ENCODE peak calls at places on chromosomes 7 and 10, in eight cellular contexts. D is IMR-90; N is fibroblast of lung; Z is heart right ventricle; K is esophagus squamous epithelium; Q is CD8-positive, alpha-beta memory T cell; G is neural progenitor cell; F is tibial artery. B is an unnamed sample.

GRCh38 chr7:45198986-45199385 is 41.4 kb downstream of the RAMP3 start:
- DNase-seq in D (no peak), N (no peak), Z (no peak), K (no peak), Q (no peak), G (no peak), F (no peak), B (no peak)

GRCh38 chr10:89249066-89249465 is 2.5 kb downstream of the LIPA start:
- DNase-seq in D (no peak), N (no peak), Z (no peak), K (no peak), Q (no peak), G (no peak), F (no peak), B (no peak)

GRCh38 chr10:104472957-104473745 is 119.5 kb downstream of the CFAP58 start:
- DNase-seq in D (peak; percentile 4), N (peak; percentile 9), Z (no peak), K (no peak), Q (no peak), G (no peak), F (no peak), B (no peak)

GRCh38 chr7:42714361-42714760 is 197.5 kb downstream of the C7orf25 start:
- DNase-seq in D (no peak), N (no peak), Z (no peak), K (no peak), Q (no peak), G (no peak), F (no peak), B (no peak)

GRCh38 chr7:159103382-159104187 is 41.1 kb downstream of the VIPR2 start:
- DNase-seq in D (no peak), N (no peak), Z (no peak), K (no peak), Q (peak; percentile 12), G (no peak), F (peak; percentile 42), B (no peak)

GRCh38 chr10:44576715-44577191 is 191.9 kb upstream of the CXCL12 start:
- DNase-seq in D (peak; percentile 79), N (no peak), Z (peak; percentile 16), K (no peak), Q (no peak), G (no peak), F (no peak), B (no peak)

GRCh38 chr10:110524179-110524863 is 26.6 kb downstream of the DUSP5 start:
- DNase-seq in D (no peak), N (no peak), Z (no peak), K (no peak), Q (no peak), G (no peak), F (no peak), B (no peak)

GRCh38 chr10:133212853-133213494 is 17.0 kb upstream of the UTF1 start:
- DNase-seq in D (no peak), N (no peak), Z (no peak), K (no peak), Q (no peak), G (no peak), F (no peak), B (no peak)

GRCh38 chr7:25929448-25929847 is 222.6 kb upstream of the NFE2L3 start:
- DNase-seq in D (no peak), N (no peak), Z (no peak), K (no peak), Q (no peak), G (no peak), F (no peak), B (no peak)

GRCh38 chr7:44608916-44609648 is 2.7 kb downstream of the OGDH start:
- DNase-seq in D (no peak), N (peak; percentile 45), Z (no peak), K (no peak), Q (no peak), G (peak; percentile 17), F (no peak), B (no peak)

GRCh38 chr7:125112741-125113309 is 183.2 kb upstream of the POT1 start:
- DNase-seq in D (peak; percentile 2), N (no peak), Z (no peak), K (no peak), Q (no peak), G (no peak), F (no peak), B (no peak)

GRCh38 chr7:1966631-1967200 is 266.0 kb downstream of the MAD1L1 start:
- DNase-seq in D (no peak), N (no peak), Z (no peak), K (no peak), Q (no peak), G (no peak), F (peak; percentile 17), B (no peak)

GRCh38 chr10:17439552-17439951 is 14.8 kb downstream of the ST8SIA6 start:
- DNase-seq in D (no peak), N (no peak), Z (no peak), K (no peak), Q (no peak), G (no peak), F (no peak), B (no peak)

GRCh38 chr7:55532150-55532917 is 40.0 kb downstream of the VOPP1 start:
- DNase-seq in D (no peak), N (no peak), Z (no peak), K (no peak), Q (no peak), G (no peak), F (no peak), B (no peak)

GRCh38 chr7:55534916-55535636 is 37.2 kb downstream of the VOPP1 start:
- DNase-seq in D (no peak), N (no peak), Z (no peak), K (no peak), Q (no peak), G (no peak), F (no peak), B (no peak)

GRCh38 chr7:55533050-55533728 is 39.1 kb downstream of the VOPP1 start:
- DNase-seq in D (peak; percentile 86), N (peak; percentile 78), Z (no peak), K (no peak), Q (peak; percentile 87), G (no peak), F (no peak), B (peak; percentile 42)

GRCh38 chr7:55534262-55534915 is 37.9 kb downstream of the VOPP1 start:
- DNase-seq in D (peak; percentile 81), N (peak; percentile 77), Z (peak; percentile 18), K (peak; percentile 47), Q (peak; percentile 68), G (no peak), F (peak; percentile 81), B (no peak)

DNA sequence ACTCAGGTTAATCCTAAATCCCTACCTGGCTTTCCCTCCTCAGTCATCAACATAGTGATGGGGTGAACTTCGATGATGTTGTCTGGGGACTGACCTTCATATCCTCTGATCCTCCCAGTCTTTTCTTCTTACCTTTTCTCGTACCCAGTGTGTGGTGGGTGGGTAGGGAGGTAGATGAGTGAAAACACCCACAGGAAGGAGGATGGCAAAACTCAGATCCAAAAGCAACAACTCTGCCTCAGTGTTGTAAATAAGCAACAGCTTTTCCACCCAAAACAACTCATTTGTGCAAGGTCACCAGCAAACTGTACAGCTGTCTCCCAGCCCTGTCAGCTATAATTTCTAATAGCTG is 38.6 kb downstream of the VOPP1 start:
- DNase-seq in D (no peak), N (no peak), Z (no peak), K (no peak), Q (no peak), G (no peak), F (no peak), B (no peak)
- H3K4me1 ChIP-seq in D (peaks cover 32% of the 10 kb centered on the region), N (peaks cover 26% of the 10 kb centered on the region), Z (peaks cover 54% of the 10 kb centered on the region), K (no peaks in the 10 kb centered on the region), Q (peaks cover 67% of the 10 kb centered on the region), G (peaks cover 21% of the 10 kb centered on the region), F (peaks cover 14% of the 10 kb centered on the region), B (peaks cover 18% of the 10 kb centered on the region)

GRCh38 chr10:11162828-11163599 is 145.3 kb downstream of the CELF2 start:
- DNase-seq in D (no peak), N (no peak), Z (peak; percentile 43), K (peak; percentile 61), Q (peak; percentile 94), G (no peak), F (peak; percentile 73), B (peak; percentile 81)

GRCh38 chr10:11159543-11160215 is 142.0 kb downstream of the CELF2 start:
- DNase-seq in D (no peak), N (no peak), Z (no peak), K (no peak), Q (no peak), G (no peak), F (no peak), B (no peak)

GRCh38 chr10:11163990-11164805 is 146.5 kb downstream of the CELF2 start:
- DNase-seq in D (no peak), N (no peak), Z (no peak), K (no peak), Q (no peak), G (peak; percentile 87), F (no peak), B (no peak)

GRCh38 chr10:11160982-11161554 is 143.4 kb downstream of the CELF2 start:
- DNase-seq in D (no peak), N (no peak), Z (no peak), K (no peak), Q (no peak), G (no peak), F (no peak), B (no peak)

DNA sequence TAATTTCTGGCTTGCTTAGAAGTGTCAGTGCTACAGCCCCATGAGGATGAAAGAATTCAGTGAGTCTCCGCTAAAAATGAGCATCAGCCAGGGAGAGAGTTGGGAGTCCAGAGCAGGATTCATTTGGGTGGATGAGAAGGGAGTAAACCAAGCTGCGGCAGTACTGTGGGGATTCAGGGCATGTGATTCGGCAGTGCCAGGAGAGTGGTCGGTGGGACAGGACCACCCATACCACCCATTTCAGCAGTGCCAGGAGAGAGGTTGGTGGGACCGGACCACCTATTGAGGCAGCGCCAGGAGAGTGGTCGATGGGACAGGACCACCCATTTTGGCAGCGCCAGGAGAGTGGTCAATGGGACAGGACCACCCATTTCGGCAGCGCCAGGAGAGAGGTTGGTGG is 144.2 kb downstream of the CELF2 start:
- DNase-seq in D (no peak), N (no peak), Z (no peak), K (no peak), Q (no peak), G (no peak), F (no peak), B (no peak)
- H3K4me1 ChIP-seq in D (peaks cover 3% of the 10 kb centered on the region), N (peaks cover 4% of the 10 kb centered on the region), Z (peaks cover 59% of the 10 kb centered on the region), K (peaks cover 4% of the 10 kb centered on the region), Q (peaks cover 71% of the 10 kb centered on the region), G (peaks cover 35% of the 10 kb centered on the region), F (peaks cover 29% of the 10 kb centered on the region), B (peaks cover 3% of the 10 kb centered on the region)

DNA sequence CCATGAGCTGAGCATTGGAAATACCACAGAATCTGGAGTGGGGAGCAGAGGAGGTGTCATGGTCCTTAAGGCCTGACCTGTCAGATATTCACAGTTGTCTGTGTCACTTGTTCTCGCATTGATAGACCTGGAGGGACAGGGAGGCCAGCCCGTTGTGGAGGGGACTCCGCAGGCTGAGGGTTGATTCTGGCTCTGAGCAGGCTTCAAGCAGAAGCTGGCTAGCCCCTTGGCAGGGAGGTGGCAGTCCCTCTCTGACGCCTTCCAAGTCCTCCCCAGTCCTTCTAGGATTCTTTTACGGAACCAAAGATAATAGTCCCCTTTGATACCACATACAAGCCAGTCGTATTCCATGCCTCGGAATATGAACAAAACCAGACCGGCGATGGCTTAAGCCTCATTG is 65.4 kb downstream of the GRK5 start:
- DNase-seq in D (no peak), N (no peak), Z (no peak), K (no peak), Q (no peak), G (no peak), F (no peak), B (no peak)
- H3K4me1 ChIP-seq in D (peaks cover 44% of the 10 kb centered on the region), N (peaks cover 29% of the 10 kb centered on the region), Z (peaks cover 93% of the 10 kb centered on the region), K (peaks cover 14% of the 10 kb centered on the region), Q (peaks cover 58% of the 10 kb centered on the region), G (peaks cover 16% of the 10 kb centered on the region), F (peaks cover 40% of the 10 kb centered on the region), B (peaks cover 30% of the 10 kb centered on the region)

GRCh38 chr10:20369863-20370736 is 527.0 kb downstream of the NEBL start:
- DNase-seq in D (no peak), N (no peak), Z (peak; percentile 6), K (no peak), Q (no peak), G (no peak), F (no peak), B (peak; percentile 0)

GRCh38 chr10:20372748-20373147 is 524.4 kb downstream of the NEBL start:
- DNase-seq in D (no peak), N (no peak), Z (no peak), K (no peak), Q (no peak), G (no peak), F (no peak), B (no peak)
- H3K4me1 ChIP-seq in D (no peaks in the 10 kb centered on the region), N (no peaks in the 10 kb centered on the region), Z (no peaks in the 10 kb centered on the region), K (no peaks in the 10 kb centered on the region), Q (no peaks in the 10 kb centered on the region), G (no peaks in the 10 kb centered on the region), F (no peaks in the 10 kb centered on the region), B (no peaks in the 10 kb centered on the region)

B was measured in small intestine.